ENCODE peak calls at places on chromosomes 6 and 20, in four cellular contexts. C is astrocyte of the spinal cord, S is aorta, A is Right ventricle myocardium superior. J is an unnamed sample.

GRCh38 chr6:108684809-108685329 is 124.2 kb downstream of the FOXO3 start:
- DNase-seq in S (no peak), A (no peak), C (peak), J (no peak)

GRCh38 chr6:73388800-73389512 is 5.7 kb upstream of the DDX43 start:
- DNase-seq in S (peak), A (peak), C (peak), J (no peak)

GRCh38 chr6:56432194-56432593 is 184.8 kb upstream of the COL21A1 start:
- DNase-seq in A (no peak), S (no peak), C (no peak), J (no peak)

GRCh38 chr6:115896538-115897129 is 164.1 kb downstream of the FRK start:
- DNase-seq in A (no peak), S (no peak), C (peak), J (no peak)

GRCh38 chr20:20628314-20628713 is 84.1 kb downstream of the RALGAPA2 start:
- DNase-seq in A (no peak), C (no peak), S (no peak), J (no peak)

GRCh38 chr6:157628463-157628862 is 194.6 kb upstream of the SNX9 start:
- DNase-seq in S (no peak), A (no peak), C (no peak), J (no peak)

GRCh38 chr20:33313686-33314314 is 30.8 kb downstream of the BPIFB1 start:
- DNase-seq in C (no peak), S (no peak), A (no peak), J (no peak)

GRCh38 chr6:139881728-139882211 is 507.3 kb upstream of the CITED2 start:
- DNase-seq in C (peak), S (no peak), A (no peak), J (no peak)

GRCh38 chr20:10540636-10541493 is 105.8 kb downstream of the SLX4IP start:
- DNase-seq in S (no peak), C (peak), A (no peak), J (no peak)

GRCh38 chr20:54162378-54162777 is 11.4 kb downstream of the CYP24A1 start:
- DNase-seq in C (no peak), A (no peak), S (no peak), J (no peak)

GRCh38 chr20:1775117-1775516 is 117.5 kb upstream of the SIRPG start:
- DNase-seq in A (no peak), S (no peak), C (peak), J (no peak)

GRCh38 chr6:113862112-113862511 is 5.0 kb downstream of the MARCKS start:
- DNase-seq in A (no peak), S (no peak), C (no peak), J (no peak)

GRCh38 chr6:82144852-82145332 is 102.7 kb downstream of the IBTK start:
- DNase-seq in S (peak), C (peak), A (peak), J (no peak)

GRCh38 chr6:107866606-107867301 is 42.6 kb upstream of the SCML4 start:
- DNase-seq in S (no peak), A (no peak), C (peak), J (no peak)

GRCh38 chr6:162260024-162260423 is 467.5 kb downstream of the PRKN start:
- DNase-seq in A (no peak), C (no peak), S (no peak), J (no peak)

GRCh38 chr6:3919130-3919628 is 70.0 kb downstream of the FAM50B start:
- DNase-seq in C (no peak), S (no peak), A (peak), J (no peak)

GRCh38 chr6:150924808-150925654 is 59.5 kb downstream of the MTHFD1L start:
- DNase-seq in C (no peak), S (no peak), A (peak), J (no peak)

GRCh38 chr20:62104234-62104789 is 18.0 kb upstream of the LSM14B start:
- DNase-seq in C (no peak), A (peak), S (no peak), J (no peak)